ENCODE peak calls at places on chromosome 12, in six cellular contexts. E is IMR-90, U is ovary, D is transverse colon, N is testis, A is uterus. F is an unnamed sample.

GRCh38 chr12:118288174-118288573 is 84.5 kb downstream of the TAOK3 start:
- DNase-seq in N (no peak), A (no peak), E (no peak), U (no peak), D (no peak), F (no peak)

GRCh38 chr12:102638777-102639176 is 158.4 kb upstream of the IGF1 start:
- DNase-seq in D (no peak), N (no peak), U (no peak), E (peak), A (no peak), F (no peak)

GRCh38 chr12:100953217-100953616 is 158.6 kb downstream of the ANO4 start:
- DNase-seq in N (no peak), U (no peak), A (no peak), D (no peak), E (peak), F (no peak)

GRCh38 chr12:65415826-65416225 is 137.3 kb downstream of the MSRB3 start:
- DNase-seq in N (no peak), E (peak), D (no peak), U (no peak), A (no peak), F (no peak)

GRCh38 chr12:93311827-93312226 is 65.9 kb upstream of the NUDT4 start:
- DNase-seq in A (no peak), E (no peak), N (no peak), U (no peak), D (no peak), F (no peak)

GRCh38 chr12:109134186-109134917 is 18.0 kb downstream of the ACACB start:
- DNase-seq in N (no peak), E (no peak), D (no peak), A (peak), U (peak), F (peak)

GRCh38 chr12:128830505-128830893 is 6.7 kb upstream of the SLC15A4 start:
- DNase-seq in A (no peak), U (no peak), E (no peak), D (no peak), N (no peak), F (no peak)

GRCh38 chr12:107349008-107349747 is 255.8 kb upstream of the CRY1 start:
- DNase-seq in A (no peak), D (peak), E (peak), U (no peak), N (peak), F (peak)

GRCh38 chr12:40819427-40820108 is 127.3 kb downstream of the CNTN1 start:
- DNase-seq in D (no peak), N (peak), A (peak), U (no peak), E (no peak), F (no peak)

GRCh38 chr12:70314145-70314544 is 51.9 kb upstream of the KCNMB4 start:
- DNase-seq in E (no peak), D (no peak), N (no peak), U (no peak), A (no peak), F (no peak)

GRCh38 chr12:39395866-39396265 is 47.1 kb downstream of the KIF21A start:
- DNase-seq in D (no peak), U (no peak), N (no peak), A (no peak), E (no peak), F (no peak)

GRCh38 chr12:120010661-120011230 is 21.7 kb downstream of the BICDL1 start:
- DNase-seq in E (no peak), N (no peak), A (no peak), D (no peak), U (no peak), F (no peak)

GRCh38 chr12:12226187-12226586 is 40.7 kb downstream of the LRP6 start:
- DNase-seq in N (no peak), D (no peak), E (no peak), U (no peak), A (no peak), F (no peak)

GRCh38 chr12:58186914-58187313 is 245.5 kb downstream of the ATP23 start:
- DNase-seq in D (no peak), U (no peak), E (no peak), N (no peak), A (no peak), F (no peak)

GRCh38 chr12:58425481-58426392 is 484.4 kb downstream of the ATP23 start:
- DNase-seq in A (no peak), D (peak), E (peak), N (peak), U (peak), F (peak)

GRCh38 chr12:58313091-58313855 is 371.9 kb downstream of the ATP23 start:
- DNase-seq in E (peak), D (no peak), U (no peak), A (no peak), N (no peak), F (no peak)

GRCh38 chr12:30100736-30101135 is 317.0 kb upstream of the TMTC1 start:
- DNase-seq in U (no peak), D (no peak), N (no peak), A (no peak), E (no peak), F (no peak)

GRCh38 chr12:104199964-104200363 is 15.6 kb upstream of the TXNRD1 start:
- DNase-seq in N (no peak), D (no peak), U (no peak), E (no peak), A (no peak), F (no peak)

GRCh38 chr12:93149228-93149627 is 220.1 kb upstream of the EEA1 start:
- DNase-seq in E (no peak), D (no peak), A (no peak), N (no peak), U (no peak), F (no peak)

GRCh38 chr12:123938679-123939480 is 33.8 kb downstream of the CCDC92 start:
- DNase-seq in E (no peak), U (no peak), A (no peak), N (no peak), D (no peak), F (no peak)

GRCh38 chr12:124796303-124796957 is 67.2 kb downstream of the SCARB1 start:
- DNase-seq in D (no peak), U (no peak), E (no peak), A (no peak), N (no peak), F (no peak)

GRCh38 chr12:53067993-53068770 is 11.0 kb downstream of the SPRYD3 start:
- DNase-seq in N (no peak), D (no peak), A (no peak), U (peak), E (no peak), F (no peak)

GRCh38 chr12:98492580-98493140 is 22.7 kb upstream of the TMPO start:
- DNase-seq in D (no peak), E (no peak), A (no peak), U (no peak), N (no peak), F (no peak)

GRCh38 chr12:98485792-98486347 is 29.5 kb upstream of the TMPO start:
- DNase-seq in D (no peak), N (no peak), A (no peak), U (no peak), E (no peak), F (no peak)

DNA sequence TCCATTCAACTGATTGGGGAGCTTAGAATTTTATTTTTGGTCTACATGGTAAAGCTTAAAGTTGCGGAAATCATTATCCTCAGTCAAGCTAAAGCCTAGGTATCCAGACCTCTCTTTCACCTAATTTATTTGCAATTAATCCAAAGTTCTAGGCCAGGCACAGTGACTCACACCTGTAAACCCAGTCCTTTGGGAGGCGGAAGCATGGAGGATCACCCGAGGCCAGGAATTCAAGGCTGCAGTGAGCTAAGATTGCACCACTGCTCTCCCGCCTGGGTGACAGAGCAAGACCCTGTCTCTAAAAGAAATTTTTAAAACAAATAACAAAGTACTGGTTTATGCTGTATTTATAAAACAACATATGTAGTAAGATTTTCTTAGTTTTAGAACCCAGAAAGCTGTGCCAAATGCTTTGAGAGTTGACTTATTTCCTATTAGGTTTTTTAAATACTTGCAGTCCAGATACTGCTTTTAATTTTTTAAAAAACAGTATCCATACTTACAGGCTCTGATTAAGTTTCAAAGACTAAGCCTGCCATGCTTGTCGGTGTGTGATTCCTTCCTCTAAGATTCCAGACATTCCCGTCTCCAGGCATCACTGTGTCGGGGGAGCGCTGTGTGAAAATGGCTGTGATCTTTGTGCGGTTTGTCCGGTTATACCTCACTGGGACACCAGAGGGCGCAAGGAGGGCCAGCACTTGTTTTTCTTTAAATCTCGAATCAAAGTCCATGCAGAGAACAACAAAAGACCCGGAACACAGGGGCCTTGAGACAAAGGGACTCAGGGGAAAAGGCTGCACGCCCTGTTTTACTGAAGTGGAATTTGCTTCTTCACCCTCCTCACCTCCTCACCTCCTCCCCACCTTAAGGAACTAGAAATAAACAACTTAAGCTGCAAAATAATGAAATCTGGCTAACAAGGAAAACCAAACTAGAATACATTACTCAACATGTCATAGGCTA is 24.6 kb upstream of the TMPO start:
- DNase-seq in U (peak), N (peak), D (peak), E (peak), A (peak), F (peak)
- TF ChIP-seq POLR2A in U (peak), N (no peak), D (no peak), E (no peak), A (no peak), F (no peak)

GRCh38 chr12:59733200-59733599 is 137.4 kb downstream of the SLC16A7 start:
- DNase-seq in U (no peak), D (no peak), E (no peak), A (no peak), N (no peak), F (no peak)
- TF ChIP-seq POLR2A in U (no peak), D (no peak), E (no peak), A (no peak), N (no peak), F (no peak)

GRCh38 chr12:49843411-49843810 is 505 bp upstream of the BCDIN3D start:
- DNase-seq in U (no peak), E (no peak), N (no peak), D (no peak), A (no peak), F (no peak)
- TF ChIP-seq POLR2A in U (no peak), E (no peak), N (no peak), D (no peak), A (no peak), F (no peak)

GRCh38 chr12:110687770-110688169 is 1.1 kb downstream of the HVCN1 start:
- DNase-seq in D (no peak), E (no peak), N (no peak), U (no peak), A (no peak), F (no peak)

GRCh38 chr12:110688446-110689001 is 391 bp downstream of the HVCN1 start:
- DNase-seq in U (no peak), D (no peak), E (no peak), A (no peak), N (no peak), F (no peak)

GRCh38 chr12:110689601-110690430 is 901 bp upstream of the HVCN1 start:
- DNase-seq in N (peak), U (peak), A (peak), E (no peak), D (peak), F (no peak)

GRCh38 chr12:110686294-110686903 is 2.5 kb downstream of the HVCN1 start:
- DNase-seq in E (no peak), U (no peak), N (no peak), D (no peak), A (no peak), F (no peak)

GRCh38 chr12:110689002-110689600 is at the start of gene HVCN1:
- DNase-seq in N (peak), D (peak), U (peak), A (peak), E (no peak), F (no peak)
- TF ChIP-seq POLR2A in N (no peak), D (no peak), U (no peak), A (no peak), E (no peak), F (no peak)

DNA sequence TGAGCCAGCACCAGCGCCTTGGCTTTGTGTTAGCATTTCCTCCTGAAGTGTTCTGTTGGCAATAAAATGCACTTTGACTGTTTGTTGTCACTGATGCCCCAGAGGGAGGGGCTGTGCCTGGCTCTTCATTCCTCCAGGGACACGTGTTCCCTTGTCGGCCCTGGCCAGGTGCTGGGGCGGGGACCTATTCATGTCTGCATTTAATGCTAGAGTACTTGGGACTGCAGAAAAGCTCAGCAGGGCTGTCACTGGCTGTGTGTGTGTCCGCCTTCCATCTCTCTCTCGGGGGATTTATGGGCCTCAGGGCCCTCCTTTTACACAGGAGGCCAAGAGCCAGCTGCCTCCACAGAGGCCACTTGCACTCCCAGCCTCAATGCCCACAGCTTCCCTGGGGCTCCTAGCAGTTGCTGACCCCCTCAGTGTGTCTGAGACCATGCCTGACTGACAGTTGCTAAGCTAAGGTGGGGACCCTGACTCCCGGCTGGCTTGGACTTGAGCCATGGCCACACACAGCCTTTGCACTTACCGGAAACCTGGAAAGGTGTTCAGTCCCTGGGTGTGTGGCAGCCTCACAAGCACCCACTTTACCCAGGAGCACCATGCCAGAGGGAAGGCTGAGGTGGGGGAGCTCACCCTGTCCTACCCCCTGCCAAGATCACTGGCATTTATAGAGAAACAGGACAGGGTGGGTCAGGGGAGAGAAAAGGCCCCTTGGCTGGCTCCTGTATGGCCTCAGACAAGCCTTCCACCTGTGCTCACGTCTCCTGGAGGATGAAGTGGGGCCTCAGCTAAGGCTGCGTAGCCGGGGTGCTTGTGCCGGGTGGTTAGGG is 27.8 kb downstream of the HIP1R start:
- DNase-seq in A (no peak), E (no peak), N (no peak), U (no peak), D (peak), F (no peak)
- TF ChIP-seq POLR2A in A (no peak), E (no peak), N (no peak), U (no peak), D (peak), F (no peak)